ENCODE peak calls at places on chromosome 14, in six cellular contexts. G is AG09319, Z is pancreas, Y is lower lobe of right lung, V is HCT116, F is Peyer's patch. C is an unnamed sample.

GRCh38 chr14:68145036-68145435 is 325.5 kb downstream of the RAD51B start:
- DNase-seq in G (no peak), Z (no peak), Y (no peak), V (no peak), F (no peak), C (no peak)

GRCh38 chr14:33986804-33987203 is 35.9 kb upstream of the EGLN3 start:
- DNase-seq in G (peak), Z (no peak), Y (no peak), V (peak), F (no peak), C (no peak)

GRCh38 chr14:69632154-69632553 is 20.8 kb downstream of the SUSD6 start:
- DNase-seq in G (no peak), Z (no peak), Y (no peak), V (no peak), F (no peak), C (no peak)

GRCh38 chr14:58108717-58109116 is 43.3 kb downstream of the ARMH4 start:
- DNase-seq in G (no peak), Z (no peak), Y (no peak), V (no peak), F (no peak), C (no peak)

GRCh38 chr14:37270629-37271028 is 72.9 kb downstream of the MIPOL1 start:
- DNase-seq in G (no peak), Z (no peak), Y (no peak), V (no peak), F (no peak), C (no peak)

GRCh38 chr14:36652542-36653201 is 9.0 kb upstream of the PAX9 start:
- DNase-seq in G (no peak), Z (no peak), Y (no peak), V (no peak), F (no peak), C (no peak)

GRCh38 chr14:33056213-33056612 is 117.5 kb downstream of the NPAS3 start:
- DNase-seq in G (no peak), Z (no peak), Y (no peak), V (no peak), F (no peak), C (no peak)

GRCh38 chr14:95468416-95469133 is 47.9 kb downstream of the SYNE3 start:
- DNase-seq in G (no peak), Z (no peak), Y (no peak), V (no peak), F (peak), C (no peak)

GRCh38 chr14:52124791-52125661 is 56.2 kb upstream of the NID2 start:
- DNase-seq in G (peak), Z (no peak), Y (no peak), V (no peak), F (no peak), C (no peak)

GRCh38 chr14:33740531-33740930 is 210.3 kb downstream of the EGLN3 start:
- DNase-seq in G (no peak), Z (no peak), Y (no peak), V (no peak), F (no peak), C (no peak)

GRCh38 chr14:92135269-92135668 is 13.5 kb downstream of the CPSF2 start:
- DNase-seq in G (no peak), Z (no peak), Y (no peak), V (peak), F (no peak), C (no peak)

DNA sequence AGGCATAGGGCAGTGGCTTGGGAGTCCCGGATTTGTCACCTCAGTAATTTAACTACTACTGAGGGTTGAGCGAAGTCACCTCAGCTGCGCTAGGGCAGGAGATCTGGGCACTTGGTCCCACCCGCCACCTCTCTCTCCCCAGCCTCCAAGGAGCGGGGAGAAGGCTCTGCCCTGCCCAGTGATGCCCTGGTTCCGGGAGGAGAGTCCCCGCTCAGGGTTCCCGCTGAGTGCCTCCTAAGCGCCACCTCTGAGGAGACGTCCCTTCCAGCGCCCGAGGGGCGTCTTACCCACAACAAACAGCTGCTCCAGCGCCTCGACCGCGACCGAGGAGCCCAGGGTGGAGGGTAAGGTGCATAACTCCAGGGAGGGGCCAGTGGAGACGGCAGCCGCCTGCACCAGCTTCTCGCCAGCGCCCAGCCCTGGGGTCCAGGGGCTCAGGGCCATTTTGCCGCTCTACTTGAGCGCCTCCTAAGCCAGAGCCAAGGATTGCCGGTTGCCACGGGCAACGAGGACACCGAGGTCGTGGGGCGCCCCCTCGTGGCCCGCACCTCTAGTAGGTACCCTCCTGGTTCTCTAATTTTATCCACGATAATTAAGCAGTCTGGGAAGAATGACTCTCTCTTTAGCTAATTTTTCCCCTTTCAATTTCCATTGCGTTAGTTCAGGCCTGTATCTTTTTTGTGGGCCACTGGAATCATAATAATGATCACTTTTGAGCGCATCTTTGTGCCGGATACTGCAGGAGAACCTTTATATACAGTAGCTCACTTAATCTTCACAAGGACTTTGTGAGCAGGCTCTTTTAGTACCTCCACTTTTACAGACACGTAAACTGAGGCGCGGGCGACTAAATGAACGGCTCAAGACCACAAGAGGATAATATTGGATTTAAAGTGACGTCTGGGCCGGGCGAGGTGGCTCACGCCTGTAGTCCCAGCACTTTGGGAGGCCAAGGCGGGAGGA is at the start of gene CCDC175:
- DNase-seq in G (peak), Z (peak), Y (peak), V (peak), F (peak), C (no peak)
- TF ChIP-seq CTCF in G (peak), Z (peak), Y (peak), V (peak), F (peak), C (peak)

GRCh38 chr14:101225116-101225728 is 321.7 kb upstream of the RTL1 start:
- DNase-seq in G (no peak), Z (no peak), Y (no peak), V (no peak), F (no peak), C (peak)
- TF ChIP-seq CTCF in G (no peak), Z (no peak), Y (no peak), V (no peak), F (no peak), C (no peak)

GRCh38 chr14:88386395-88386794 is 938 bp downstream of the SPATA7 start:
- DNase-seq in G (no peak), Z (no peak), Y (no peak), V (no peak), F (no peak), C (no peak)

GRCh38 chr14:88385212-88386101 is at the start of gene SPATA7:
- DNase-seq in G (peak), Z (peak), Y (peak), V (peak), F (peak), C (peak)

GRCh38 chr14:88379706-88380343 is 5.6 kb upstream of the SPATA7 start:
- DNase-seq in G (no peak), Z (no peak), Y (no peak), V (no peak), F (no peak), C (no peak)

GRCh38 chr14:88384653-88385205 is 728 bp upstream of the SPATA7 start:
- DNase-seq in G (no peak), Z (no peak), Y (no peak), V (no peak), F (no peak), C (no peak)

DNA sequence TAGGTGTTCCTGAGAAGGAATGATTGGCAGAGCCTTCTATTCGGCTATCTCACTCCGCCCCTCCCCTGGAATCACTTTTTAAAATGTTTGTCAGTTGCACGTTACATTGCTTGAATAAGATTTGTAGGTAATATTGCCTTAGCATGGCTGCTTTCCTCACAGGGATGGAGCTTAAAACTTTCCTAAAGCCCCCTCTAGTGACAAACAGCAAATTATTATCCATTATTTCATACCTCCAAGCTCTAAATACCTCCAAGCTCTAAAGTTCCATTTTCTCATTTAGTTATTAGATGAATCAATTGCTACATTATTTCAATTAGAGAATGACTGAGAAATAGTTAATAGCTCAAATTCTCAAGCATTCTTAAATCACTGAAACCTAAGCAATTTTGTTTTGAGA is 5.1 kb upstream of the SPATA7 start:
- DNase-seq in G (no peak), Z (no peak), Y (no peak), V (no peak), F (no peak), C (no peak)
- TF ChIP-seq CTCF in G (peak), Z (no peak), Y (no peak), V (peak), F (no peak), C (peak)

GRCh38 chr14:104726600-104727451 is 2.8 kb downstream of the ADSS1 start:
- DNase-seq in G (no peak), Z (no peak), Y (no peak), V (no peak), F (no peak), C (no peak)
- TF ChIP-seq CTCF in G (no peak), Z (no peak), Y (no peak), V (no peak), F (no peak), C (no peak)

GRCh38 chr14:103908580-103908979 is 19.7 kb upstream of the TDRD9 start:
- DNase-seq in G (no peak), Z (peak), Y (no peak), V (no peak), F (no peak), C (no peak)

GRCh38 chr14:103904493-103905107 is 23.7 kb upstream of the TDRD9 start:
- DNase-seq in G (peak), Z (no peak), Y (no peak), V (no peak), F (no peak), C (no peak)

GRCh38 chr14:103909531-103910261 is 18.6 kb upstream of the TDRD9 start:
- DNase-seq in G (no peak), Z (peak), Y (peak), V (no peak), F (no peak), C (no peak)

GRCh38 chr14:103910262-103910935 is 17.9 kb upstream of the TDRD9 start:
- DNase-seq in G (peak), Z (peak), Y (peak), V (peak), F (peak), C (no peak)

GRCh38 chr14:103905861-103906456 is 22.3 kb upstream of the TDRD9 start:
- DNase-seq in G (no peak), Z (peak), Y (peak), V (no peak), F (no peak), C (no peak)
- TF ChIP-seq CTCF in G (peak), Z (no peak), Y (no peak), V (no peak), F (no peak), C (no peak)

DNA sequence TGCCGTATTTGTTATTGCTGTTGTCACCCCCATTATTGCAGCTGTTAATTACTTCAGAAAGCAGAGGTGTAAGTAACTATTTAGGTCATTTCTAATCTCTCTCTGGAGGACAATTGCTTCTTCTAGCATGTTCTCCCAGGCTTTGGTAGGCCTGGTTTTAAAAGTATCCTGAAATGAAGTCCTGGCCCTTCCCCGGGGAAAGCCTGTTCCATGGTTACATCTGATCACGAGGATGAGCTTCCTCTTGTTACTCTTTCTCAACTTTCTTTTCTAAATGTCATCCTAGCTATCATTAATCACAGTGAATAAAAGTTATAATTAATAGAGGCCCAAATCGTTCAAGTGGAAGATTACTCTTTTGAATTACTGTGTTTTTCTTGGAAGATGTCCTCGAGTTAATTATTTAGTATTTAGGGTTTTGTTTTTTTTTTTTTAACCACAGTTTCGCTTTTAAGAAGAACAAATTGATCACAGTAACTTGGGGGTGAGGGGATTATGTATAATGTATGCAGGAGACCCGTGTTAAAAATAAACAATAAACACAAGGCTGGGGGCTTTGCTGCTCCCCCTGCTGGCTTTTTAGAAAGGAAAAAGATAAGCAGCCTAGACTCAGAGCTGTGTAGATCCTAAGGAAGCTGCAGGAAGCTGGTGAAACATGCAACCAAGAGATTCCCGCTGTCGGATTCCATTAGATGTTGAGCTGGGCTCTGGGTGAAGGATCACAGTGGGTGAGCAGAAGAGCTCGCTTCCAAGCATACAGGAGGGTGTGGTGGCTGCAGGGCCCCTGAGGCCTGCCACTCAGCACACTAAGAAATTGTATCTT is 420.1 kb downstream of the FUT8 start:
- DNase-seq in G (no peak), Z (no peak), Y (no peak), V (no peak), F (no peak), C (no peak)
- TF ChIP-seq CTCF in G (peak), Z (no peak), Y (no peak), V (peak), F (no peak), C (peak)

DNA sequence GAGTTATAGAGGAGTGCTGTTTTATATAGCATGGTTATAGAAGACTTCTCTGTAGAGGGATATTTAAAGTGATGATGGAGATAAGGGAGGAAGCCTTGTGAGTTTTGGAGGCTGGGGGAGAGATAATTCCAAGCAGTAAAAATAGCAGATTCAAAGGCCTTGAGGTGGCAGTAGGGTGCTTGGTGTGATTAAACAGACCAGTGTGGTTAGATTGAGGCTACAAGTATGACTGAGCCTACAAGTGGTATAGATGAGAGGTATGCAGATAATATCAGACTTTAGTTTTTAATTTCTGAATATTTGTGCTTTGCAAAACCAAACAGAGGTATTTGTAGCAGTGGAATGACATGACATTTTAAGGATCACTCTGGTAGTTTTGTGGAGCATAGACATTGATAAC is 20.3 kb downstream of the FANCM start:
- DNase-seq in G (no peak), Z (no peak), Y (no peak), V (no peak), F (no peak), C (no peak)
- TF ChIP-seq CTCF in G (no peak), Z (no peak), Y (no peak), V (no peak), F (no peak), C (no peak)

GRCh38 chr14:85867450-85867849 is 337.5 kb downstream of the FLRT2 start:
- DNase-seq in G (no peak), Z (no peak), Y (no peak), V (no peak), F (no peak), C (no peak)
- TF ChIP-seq CTCF in G (no peak), Z (no peak), Y (no peak), V (no peak), F (no peak), C (peak)

GRCh38 chr14:24394275-24394674 is 4.5 kb upstream of the NYNRIN start:
- DNase-seq in G (no peak), Z (no peak), Y (no peak), V (peak), F (no peak), C (no peak)
- TF ChIP-seq CTCF in G (no peak), Z (no peak), Y (no peak), V (no peak), F (no peak), C (peak)

DNA sequence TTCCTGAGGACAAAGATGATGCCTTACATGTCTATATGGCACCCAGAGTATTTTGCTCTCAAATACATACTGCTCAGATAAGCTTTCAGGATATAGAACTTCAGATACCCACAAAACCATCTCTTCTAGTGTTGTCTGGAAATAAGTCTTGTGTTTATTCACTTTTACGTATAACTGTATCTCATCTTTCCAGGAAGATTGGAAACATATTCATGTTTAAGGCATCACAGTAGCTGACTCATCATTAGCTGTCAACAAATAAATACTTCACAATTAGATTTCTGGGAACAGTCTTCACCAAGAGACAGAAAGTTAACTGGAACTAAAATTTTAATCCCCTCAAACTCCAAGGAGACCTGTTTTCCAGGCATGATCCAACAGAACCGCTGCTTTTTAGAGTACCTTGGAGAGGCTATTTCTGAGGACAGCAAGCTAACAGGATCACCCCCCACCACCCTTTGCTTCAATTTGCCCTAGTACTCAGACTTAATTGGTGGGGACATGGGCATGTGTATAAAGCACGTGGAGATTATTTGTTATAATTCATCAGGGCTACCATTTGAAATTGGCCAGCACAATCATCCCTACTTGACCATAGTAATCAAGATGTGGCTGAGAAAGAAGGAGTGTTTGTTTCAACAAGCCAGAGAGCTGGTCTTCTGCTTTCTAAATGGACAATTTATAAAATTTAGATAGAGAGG is 129.3 kb upstream of the HIF1A start:
- DNase-seq in G (peak), Z (no peak), Y (no peak), V (no peak), F (no peak), C (no peak)
- TF ChIP-seq CTCF in G (no peak), Z (no peak), Y (no peak), V (no peak), F (no peak), C (no peak)

C was measured in osteocyte.